ENCODE peak calls at places on chromosomes 5 and 9, in eight cellular contexts. One of them, this sample, is unnamed.

GRCh38 chr9:92171822-92172221 is 56.6 kb upstream of the SPTLC1 start:
- DNase-seq in left ventricle myocardium inferior: no peak
- DNase-seq in CD8-positive, alpha-beta T cell: no peak
- DNase-seq in CD8-positive, alpha-beta memory T cell: no peak
- DNase-seq in foreskin keratinocyte: no peak
- DNase-seq in esophagus muscularis mucosa: peak; percentile 87
- DNase-seq in psoas muscle: no peak
- DNase-seq in neural progenitor cell: no peak
- DNase-seq in this sample: no peak

GRCh38 chr5:144135113-144135762 is 35.2 kb downstream of the YIPF5 start:
- DNase-seq in neural progenitor cell: no peak
- DNase-seq in psoas muscle: no peak
- DNase-seq in left ventricle myocardium inferior: no peak
- DNase-seq in CD8-positive, alpha-beta T cell: no peak
- DNase-seq in esophagus muscularis mucosa: no peak
- DNase-seq in foreskin keratinocyte: no peak
- DNase-seq in CD8-positive, alpha-beta memory T cell: no peak
- DNase-seq in this sample: no peak

GRCh38 chr5:17727212-17727611 is 93.0 kb downstream of the TAF11L14 start:
- DNase-seq in CD8-positive, alpha-beta memory T cell: no peak
- DNase-seq in esophagus muscularis mucosa: no peak
- DNase-seq in psoas muscle: no peak
- DNase-seq in CD8-positive, alpha-beta T cell: no peak
- DNase-seq in foreskin keratinocyte: no peak
- DNase-seq in left ventricle myocardium inferior: no peak
- DNase-seq in neural progenitor cell: no peak
- DNase-seq in this sample: no peak

GRCh38 chr5:83844320-83845068 is 123.8 kb upstream of the HAPLN1 start:
- DNase-seq in foreskin keratinocyte: no peak
- DNase-seq in CD8-positive, alpha-beta memory T cell: no peak
- DNase-seq in neural progenitor cell: no peak
- DNase-seq in esophagus muscularis mucosa: no peak
- DNase-seq in CD8-positive, alpha-beta T cell: no peak
- DNase-seq in psoas muscle: peak; percentile 15
- DNase-seq in left ventricle myocardium inferior: no peak
- DNase-seq in this sample: no peak

GRCh38 chr5:85049020-85049419 is 664.3 kb upstream of the EDIL3 start:
- DNase-seq in left ventricle myocardium inferior: no peak
- DNase-seq in foreskin keratinocyte: no peak
- DNase-seq in neural progenitor cell: peak; percentile 55
- DNase-seq in psoas muscle: no peak
- DNase-seq in CD8-positive, alpha-beta memory T cell: no peak
- DNase-seq in CD8-positive, alpha-beta T cell: no peak
- DNase-seq in esophagus muscularis mucosa: no peak
- DNase-seq in this sample: peak; percentile 52

GRCh38 chr9:137221477-137222111 is 446 bp downstream of the RNF208 start:
- DNase-seq in CD8-positive, alpha-beta memory T cell: no peak
- DNase-seq in esophagus muscularis mucosa: no peak
- DNase-seq in CD8-positive, alpha-beta T cell: no peak
- DNase-seq in left ventricle myocardium inferior: no peak
- DNase-seq in foreskin keratinocyte: no peak
- DNase-seq in psoas muscle: no peak
- DNase-seq in neural progenitor cell: peak; percentile 47
- DNase-seq in this sample: peak; percentile 77

GRCh38 chr9:88523056-88523455 is 11.9 kb upstream of the NXNL2 start:
- DNase-seq in CD8-positive, alpha-beta memory T cell: no peak
- DNase-seq in left ventricle myocardium inferior: no peak
- DNase-seq in foreskin keratinocyte: no peak
- DNase-seq in neural progenitor cell: no peak
- DNase-seq in psoas muscle: no peak
- DNase-seq in esophagus muscularis mucosa: no peak
- DNase-seq in CD8-positive, alpha-beta T cell: no peak
- DNase-seq in this sample: no peak

GRCh38 chr9:136488247-136489214 is 5.7 kb upstream of the SEC16A start:
- DNase-seq in esophagus muscularis mucosa: no peak
- DNase-seq in foreskin keratinocyte: no peak
- DNase-seq in psoas muscle: peak; percentile 75
- DNase-seq in neural progenitor cell: peak; percentile 80
- DNase-seq in CD8-positive, alpha-beta T cell: peak; percentile 78
- DNase-seq in CD8-positive, alpha-beta memory T cell: peak; percentile 71
- DNase-seq in left ventricle myocardium inferior: peak; percentile 67
- DNase-seq in this sample: peak; percentile 23

GRCh38 chr5:160439205-160439600 is 17.5 kb downstream of the PTTG1 start:
- DNase-seq in foreskin keratinocyte: no peak
- DNase-seq in neural progenitor cell: peak; percentile 75
- DNase-seq in esophagus muscularis mucosa: peak; percentile 97
- DNase-seq in CD8-positive, alpha-beta T cell: peak; percentile 91
- DNase-seq in psoas muscle: peak; percentile 82
- DNase-seq in CD8-positive, alpha-beta memory T cell: peak; percentile 84
- DNase-seq in left ventricle myocardium inferior: peak; percentile 87
- DNase-seq in this sample: peak; percentile 83

GRCh38 chr9:35906923-35907699 is 1.1 kb downstream of the HRCT1 start:
- DNase-seq in neural progenitor cell: peak; percentile 47
- DNase-seq in esophagus muscularis mucosa: no peak
- DNase-seq in CD8-positive, alpha-beta T cell: no peak
- DNase-seq in foreskin keratinocyte: no peak
- DNase-seq in psoas muscle: peak; percentile 76
- DNase-seq in CD8-positive, alpha-beta memory T cell: no peak
- DNase-seq in left ventricle myocardium inferior: peak; percentile 69
- DNase-seq in this sample: no peak

GRCh38 chr9:35907732-35908483 is 1.4 kb upstream of the SPAAR start:
- DNase-seq in CD8-positive, alpha-beta T cell: no peak
- DNase-seq in left ventricle myocardium inferior: peak; percentile 75
- DNase-seq in esophagus muscularis mucosa: no peak
- DNase-seq in neural progenitor cell: peak; percentile 39
- DNase-seq in psoas muscle: peak; percentile 76
- DNase-seq in foreskin keratinocyte: peak; percentile 80
- DNase-seq in CD8-positive, alpha-beta memory T cell: no peak
- DNase-seq in this sample: peak; percentile 57

GRCh38 chr9:35909274-35909673 is at the start of gene SPAAR:
- DNase-seq in esophagus muscularis mucosa: no peak
- DNase-seq in left ventricle myocardium inferior: peak; percentile 46
- DNase-seq in CD8-positive, alpha-beta memory T cell: no peak
- DNase-seq in neural progenitor cell: no peak
- DNase-seq in foreskin keratinocyte: no peak
- DNase-seq in CD8-positive, alpha-beta T cell: no peak
- DNase-seq in psoas muscle: no peak
- DNase-seq in this sample: no peak

GRCh38 chr9:35909687-35910612 is 660 bp downstream of the SPAAR start:
- DNase-seq in foreskin keratinocyte: no peak
- DNase-seq in CD8-positive, alpha-beta T cell: no peak
- DNase-seq in left ventricle myocardium inferior: peak; percentile 67
- DNase-seq in neural progenitor cell: no peak
- DNase-seq in psoas muscle: peak; percentile 38
- DNase-seq in esophagus muscularis mucosa: no peak
- DNase-seq in CD8-positive, alpha-beta memory T cell: no peak
- DNase-seq in this sample: no peak

DNA sequence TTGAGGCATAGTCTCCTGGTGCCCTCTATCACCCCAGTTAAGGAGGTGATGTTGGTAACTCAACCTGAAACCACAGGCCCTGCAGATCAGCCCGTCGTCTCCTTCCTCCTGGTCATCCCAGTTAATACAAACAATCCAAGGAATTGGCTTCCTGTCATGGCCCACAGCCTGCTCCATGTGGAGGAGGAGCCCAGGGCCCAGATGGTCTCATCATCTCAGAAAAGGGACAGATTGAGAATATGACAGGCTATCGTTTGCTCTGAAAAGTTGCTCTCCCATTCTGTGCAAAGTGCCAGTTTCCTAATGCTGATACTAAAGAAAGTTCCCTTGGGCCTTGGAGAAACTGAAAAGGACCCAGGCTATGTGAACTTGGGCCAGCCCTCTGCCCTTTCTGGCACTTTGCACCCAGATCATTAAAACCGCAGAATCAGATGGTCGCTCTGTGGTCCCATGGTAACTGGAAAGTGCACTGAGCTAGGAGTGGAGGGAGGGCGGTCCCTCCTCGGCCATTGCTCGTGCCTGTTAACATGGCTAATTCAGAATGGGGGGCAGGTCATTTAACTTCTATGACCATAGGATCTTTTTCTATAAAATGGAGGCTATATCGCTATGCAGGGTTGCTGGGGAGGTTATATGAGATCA is 685 bp upstream of the SPAAR start:
- DNase-seq in left ventricle myocardium inferior: peak; percentile 59
- DNase-seq in psoas muscle: peak; percentile 48
- DNase-seq in CD8-positive, alpha-beta memory T cell: no peak
- DNase-seq in neural progenitor cell: no peak
- DNase-seq in foreskin keratinocyte: no peak
- DNase-seq in CD8-positive, alpha-beta T cell: no peak
- DNase-seq in esophagus muscularis mucosa: no peak
- DNase-seq in this sample: no peak
- H3K4me1 ChIP-seq in left ventricle myocardium inferior: peaks cover 91% of the 10 kb centered on the region
- H3K4me1 ChIP-seq in psoas muscle: peaks cover 28% of the 10 kb centered on the region
- H3K4me1 ChIP-seq in CD8-positive, alpha-beta memory T cell: peaks cover 61% of the 10 kb centered on the region
- H3K4me1 ChIP-seq in neural progenitor cell: peaks cover 22% of the 10 kb centered on the region
- H3K4me1 ChIP-seq in foreskin keratinocyte: peaks cover 29% of the 10 kb centered on the region
- H3K4me1 ChIP-seq in CD8-positive, alpha-beta T cell: peaks cover 50% of the 10 kb centered on the region
- H3K4me1 ChIP-seq in esophagus muscularis mucosa: peaks cover 82% of the 10 kb centered on the region
- H3K4me1 ChIP-seq in this sample: peaks cover 17% of the 10 kb centered on the region

GRCh38 chr9:121744002-121744686 is 92.7 kb downstream of the DAB2IP start:
- DNase-seq in psoas muscle: peak; percentile 65
- DNase-seq in CD8-positive, alpha-beta memory T cell: peak; percentile 37
- DNase-seq in esophagus muscularis mucosa: no peak
- DNase-seq in left ventricle myocardium inferior: peak; percentile 65
- DNase-seq in foreskin keratinocyte: no peak
- DNase-seq in CD8-positive, alpha-beta T cell: peak; percentile 21
- DNase-seq in neural progenitor cell: peak; percentile 46
- DNase-seq in this sample: no peak
- H3K4me1 ChIP-seq in psoas muscle: peaks cover 89% of the 10 kb centered on the region
- H3K4me1 ChIP-seq in CD8-positive, alpha-beta memory T cell: peaks cover 12% of the 10 kb centered on the region
- H3K4me1 ChIP-seq in esophagus muscularis mucosa: peaks cover 97% of the 10 kb centered on the region
- H3K4me1 ChIP-seq in left ventricle myocardium inferior: peaks cover 99% of the 10 kb centered on the region
- H3K4me1 ChIP-seq in foreskin keratinocyte: no peaks in the 10 kb centered on the region
- H3K4me1 ChIP-seq in CD8-positive, alpha-beta T cell: peaks cover 14% of the 10 kb centered on the region
- H3K4me1 ChIP-seq in neural progenitor cell: peaks cover 48% of the 10 kb centered on the region
- H3K4me1 ChIP-seq in this sample: peaks cover 15% of the 10 kb centered on the region

GRCh38 chr5:111733571-111733970 is 23.4 kb downstream of the NREP start:
- DNase-seq in esophagus muscularis mucosa: no peak
- DNase-seq in neural progenitor cell: no peak
- DNase-seq in left ventricle myocardium inferior: no peak
- DNase-seq in foreskin keratinocyte: no peak
- DNase-seq in CD8-positive, alpha-beta T cell: no peak
- DNase-seq in psoas muscle: no peak
- DNase-seq in CD8-positive, alpha-beta memory T cell: no peak
- DNase-seq in this sample: no peak

GRCh38 chr5:111734597-111734996 is 22.4 kb downstream of the NREP start:
- DNase-seq in CD8-positive, alpha-beta memory T cell: no peak
- DNase-seq in neural progenitor cell: no peak
- DNase-seq in CD8-positive, alpha-beta T cell: no peak
- DNase-seq in left ventricle myocardium inferior: no peak
- DNase-seq in psoas muscle: no peak
- DNase-seq in foreskin keratinocyte: no peak
- DNase-seq in esophagus muscularis mucosa: no peak
- DNase-seq in this sample: no peak

GRCh38 chr5:111734013-111734412 is 23.0 kb downstream of the NREP start:
- DNase-seq in CD8-positive, alpha-beta T cell: no peak
- DNase-seq in left ventricle myocardium inferior: no peak
- DNase-seq in CD8-positive, alpha-beta memory T cell: no peak
- DNase-seq in psoas muscle: no peak
- DNase-seq in foreskin keratinocyte: peak; percentile 24
- DNase-seq in esophagus muscularis mucosa: no peak
- DNase-seq in neural progenitor cell: no peak
- DNase-seq in this sample: no peak

GRCh38 chr5:111730659-111731382 is 26.2 kb downstream of the NREP start:
- DNase-seq in esophagus muscularis mucosa: no peak
- DNase-seq in CD8-positive, alpha-beta memory T cell: no peak
- DNase-seq in neural progenitor cell: no peak
- DNase-seq in foreskin keratinocyte: no peak
- DNase-seq in psoas muscle: no peak
- DNase-seq in CD8-positive, alpha-beta T cell: no peak
- DNase-seq in left ventricle myocardium inferior: no peak
- DNase-seq in this sample: no peak

DNA sequence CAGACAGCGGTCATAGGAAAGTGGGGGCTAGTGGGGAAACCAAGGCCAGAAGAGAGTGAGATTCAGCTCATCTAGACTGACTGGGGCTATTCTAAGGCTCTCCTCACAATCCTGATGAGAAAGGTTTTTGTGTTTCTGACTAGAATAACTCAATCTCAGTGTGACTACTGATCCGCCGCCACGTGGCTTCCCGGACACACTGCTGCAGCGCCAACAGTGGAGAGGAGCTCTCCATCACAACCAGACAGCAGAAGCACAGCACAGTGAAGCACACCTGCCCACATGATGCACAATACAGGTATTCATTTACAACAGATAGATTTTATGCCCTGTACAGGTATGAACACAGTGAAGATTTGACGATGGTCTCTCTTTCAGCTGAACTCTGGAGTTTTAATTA is 25.4 kb downstream of the NREP start:
- DNase-seq in left ventricle myocardium inferior: no peak
- DNase-seq in CD8-positive, alpha-beta T cell: no peak
- DNase-seq in foreskin keratinocyte: no peak
- DNase-seq in CD8-positive, alpha-beta memory T cell: no peak
- DNase-seq in esophagus muscularis mucosa: no peak
- DNase-seq in neural progenitor cell: no peak
- DNase-seq in psoas muscle: no peak
- DNase-seq in this sample: no peak
- H3K4me1 ChIP-seq in left ventricle myocardium inferior: peaks cover 38% of the 10 kb centered on the region
- H3K4me1 ChIP-seq in CD8-positive, alpha-beta T cell: no peaks in the 10 kb centered on the region
- H3K4me1 ChIP-seq in foreskin keratinocyte: no peaks in the 10 kb centered on the region
- H3K4me1 ChIP-seq in CD8-positive, alpha-beta memory T cell: no peaks in the 10 kb centered on the region
- H3K4me1 ChIP-seq in esophagus muscularis mucosa: peaks cover 30% of the 10 kb centered on the region
- H3K4me1 ChIP-seq in neural progenitor cell: no peaks in the 10 kb centered on the region
- H3K4me1 ChIP-seq in psoas muscle: peaks cover 23% of the 10 kb centered on the region
- H3K4me1 ChIP-seq in this sample: no peaks in the 10 kb centered on the region

GRCh38 chr9:122819326-122819725 is 9.1 kb downstream of the PDCL start:
- DNase-seq in CD8-positive, alpha-beta memory T cell: no peak
- DNase-seq in neural progenitor cell: no peak
- DNase-seq in esophagus muscularis mucosa: no peak
- DNase-seq in CD8-positive, alpha-beta T cell: no peak
- DNase-seq in foreskin keratinocyte: no peak
- DNase-seq in left ventricle myocardium inferior: no peak
- DNase-seq in psoas muscle: no peak
- DNase-seq in this sample: no peak
- H3K4me1 ChIP-seq in CD8-positive, alpha-beta memory T cell: peaks cover 16% of the 10 kb centered on the region
- H3K4me1 ChIP-seq in neural progenitor cell: no peaks in the 10 kb centered on the region
- H3K4me1 ChIP-seq in esophagus muscularis mucosa: peaks cover 26% of the 10 kb centered on the region
- H3K4me1 ChIP-seq in CD8-positive, alpha-beta T cell: peaks cover 22% of the 10 kb centered on the region
- H3K4me1 ChIP-seq in foreskin keratinocyte: no peaks in the 10 kb centered on the region
- H3K4me1 ChIP-seq in left ventricle myocardium inferior: peaks cover 56% of the 10 kb centered on the region
- H3K4me1 ChIP-seq in psoas muscle: peaks cover 13% of the 10 kb centered on the region
- H3K4me1 ChIP-seq in this sample: no peaks in the 10 kb centered on the region

DNA sequence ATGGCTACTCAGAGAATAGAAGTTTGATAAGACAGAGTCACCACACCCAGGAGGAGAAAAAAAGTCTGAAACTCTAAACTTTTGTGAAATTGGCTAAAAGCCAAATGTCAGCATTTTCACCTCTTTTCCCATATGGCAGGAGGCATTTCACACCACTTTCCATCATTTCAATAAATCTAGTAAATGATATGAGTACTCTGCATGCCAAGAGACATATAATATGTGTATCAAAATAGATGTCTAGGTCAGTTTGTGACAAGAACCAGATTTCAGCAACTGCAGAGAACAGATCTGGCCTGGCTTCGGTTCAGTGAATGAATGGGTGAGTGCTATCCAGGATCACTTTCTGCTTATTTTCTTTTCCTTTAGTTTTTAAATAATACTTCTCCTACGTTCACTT is 470.8 kb downstream of the ENC1 start:
- DNase-seq in esophagus muscularis mucosa: no peak
- DNase-seq in neural progenitor cell: no peak
- DNase-seq in CD8-positive, alpha-beta T cell: no peak
- DNase-seq in foreskin keratinocyte: no peak
- DNase-seq in CD8-positive, alpha-beta memory T cell: no peak
- DNase-seq in psoas muscle: no peak
- DNase-seq in left ventricle myocardium inferior: no peak
- DNase-seq in this sample: no peak
- H3K4me1 ChIP-seq in esophagus muscularis mucosa: peaks cover 23% of the 10 kb centered on the region
- H3K4me1 ChIP-seq in neural progenitor cell: peaks cover 9% of the 10 kb centered on the region
- H3K4me1 ChIP-seq in CD8-positive, alpha-beta T cell: no peaks in the 10 kb centered on the region
- H3K4me1 ChIP-seq in foreskin keratinocyte: peaks cover 4% of the 10 kb centered on the region
- H3K4me1 ChIP-seq in CD8-positive, alpha-beta memory T cell: no peaks in the 10 kb centered on the region
- H3K4me1 ChIP-seq in psoas muscle: peaks cover 10% of the 10 kb centered on the region
- H3K4me1 ChIP-seq in left ventricle myocardium inferior: peaks cover 16% of the 10 kb centered on the region
- H3K4me1 ChIP-seq in this sample: no peaks in the 10 kb centered on the region

GRCh38 chr9:70478963-70479641 is 64.6 kb upstream of the KLF9 start:
- DNase-seq in foreskin keratinocyte: no peak
- DNase-seq in CD8-positive, alpha-beta T cell: no peak
- DNase-seq in psoas muscle: peak; percentile 41
- DNase-seq in esophagus muscularis mucosa: peak; percentile 95
- DNase-seq in CD8-positive, alpha-beta memory T cell: no peak
- DNase-seq in neural progenitor cell: no peak
- DNase-seq in left ventricle myocardium inferior: no peak
- DNase-seq in this sample: no peak
- H3K4me1 ChIP-seq in foreskin keratinocyte: peaks cover 27% of the 10 kb centered on the region
- H3K4me1 ChIP-seq in CD8-positive, alpha-beta T cell: no peaks in the 10 kb centered on the region
- H3K4me1 ChIP-seq in psoas muscle: peaks cover 63% of the 10 kb centered on the region
- H3K4me1 ChIP-seq in esophagus muscularis mucosa: peaks cover 100% of the 10 kb centered on the region
- H3K4me1 ChIP-seq in CD8-positive, alpha-beta memory T cell: no peaks in the 10 kb centered on the region
- H3K4me1 ChIP-seq in neural progenitor cell: peaks cover 11% of the 10 kb centered on the region
- H3K4me1 ChIP-seq in left ventricle myocardium inferior: peaks cover 96% of the 10 kb centered on the region
- H3K4me1 ChIP-seq in this sample: peaks cover 14% of the 10 kb centered on the region